ENCODE peak calls at places on chromosomes 12 and 14, in nine cellular contexts. One of them, this sample, is unnamed.
A peak's percentile ranks its signal among the peaks of the same experiment; 100 is the strongest.

GRCh38 chr14:100864960-100865681 is 38.4 kb downstream of the RTL1 start:
- DNase-seq in activated gamma-delta T cell treated with Interleukin-2 at 50 U/mL for 16 hours: no peak
- DNase-seq in foreskin fibroblast: peak; percentile 32
- DNase-seq in ovary: peak; percentile 12
- DNase-seq in endothelial cell of umbilical vein: no peak
- DNase-seq in RWPE1: peak; percentile 9
- DNase-seq in heart right ventricle: no peak
- DNase-seq in NCI-H1436: no peak
- DNase-seq in NCI-H1092: no peak
- DNase-seq in this sample: peak; percentile 30

GRCh38 chr12:132083731-132084641 is 60.1 kb downstream of the DDX51 start:
- DNase-seq in endothelial cell of umbilical vein: peak; percentile 88
- DNase-seq in foreskin fibroblast: peak; percentile 82
- DNase-seq in NCI-H1092: peak; percentile 90
- DNase-seq in ovary: peak; percentile 91
- DNase-seq in activated gamma-delta T cell treated with Interleukin-2 at 50 U/mL for 16 hours: peak; percentile 86
- DNase-seq in RWPE1: peak; percentile 99
- DNase-seq in heart right ventricle: peak; percentile 93
- DNase-seq in NCI-H1436: peak; percentile 84
- DNase-seq in this sample: peak; percentile 95

GRCh38 chr12:33832900-33833299 is 189.4 kb upstream of the ALG10 start:
- DNase-seq in foreskin fibroblast: no peak
- DNase-seq in RWPE1: no peak
- DNase-seq in endothelial cell of umbilical vein: no peak
- DNase-seq in activated gamma-delta T cell treated with Interleukin-2 at 50 U/mL for 16 hours: no peak
- DNase-seq in NCI-H1436: no peak
- DNase-seq in heart right ventricle: no peak
- DNase-seq in NCI-H1092: no peak
- DNase-seq in ovary: no peak
- DNase-seq in this sample: no peak

GRCh38 chr12:98509063-98509462 is 6.3 kb upstream of the TMPO start:
- DNase-seq in ovary: no peak
- DNase-seq in NCI-H1092: no peak
- DNase-seq in NCI-H1436: no peak
- DNase-seq in activated gamma-delta T cell treated with Interleukin-2 at 50 U/mL for 16 hours: no peak
- DNase-seq in endothelial cell of umbilical vein: no peak
- DNase-seq in RWPE1: no peak
- DNase-seq in heart right ventricle: no peak
- DNase-seq in foreskin fibroblast: no peak
- DNase-seq in this sample: no peak

GRCh38 chr14:76710093-76711010 is 50.9 kb upstream of the VASH1 start:
- DNase-seq in endothelial cell of umbilical vein: peak; percentile 63
- DNase-seq in activated gamma-delta T cell treated with Interleukin-2 at 50 U/mL for 16 hours: peak; percentile 15
- DNase-seq in NCI-H1092: peak; percentile 43
- DNase-seq in NCI-H1436: peak; percentile 43
- DNase-seq in heart right ventricle: no peak
- DNase-seq in ovary: no peak
- DNase-seq in foreskin fibroblast: peak; percentile 24
- DNase-seq in RWPE1: peak; percentile 59
- DNase-seq in this sample: no peak

GRCh38 chr14:91997492-91997891 is 42.4 kb downstream of the TRIP11 start:
- DNase-seq in NCI-H1092: no peak
- DNase-seq in foreskin fibroblast: peak; percentile 18
- DNase-seq in endothelial cell of umbilical vein: peak; percentile 66
- DNase-seq in NCI-H1436: no peak
- DNase-seq in heart right ventricle: no peak
- DNase-seq in activated gamma-delta T cell treated with Interleukin-2 at 50 U/mL for 16 hours: no peak
- DNase-seq in RWPE1: no peak
- DNase-seq in ovary: no peak
- DNase-seq in this sample: no peak

GRCh38 chr14:70601162-70601561 is 707 bp upstream of the MED6 start:
- DNase-seq in ovary: no peak
- DNase-seq in activated gamma-delta T cell treated with Interleukin-2 at 50 U/mL for 16 hours: no peak
- DNase-seq in foreskin fibroblast: no peak
- DNase-seq in NCI-H1092: no peak
- DNase-seq in NCI-H1436: no peak
- DNase-seq in heart right ventricle: no peak
- DNase-seq in endothelial cell of umbilical vein: no peak
- DNase-seq in RWPE1: no peak
- DNase-seq in this sample: no peak

GRCh38 chr14:105570482-105570881 is 44.1 kb downstream of the TMEM121 start:
- DNase-seq in ovary: no peak
- DNase-seq in endothelial cell of umbilical vein: no peak
- DNase-seq in NCI-H1436: no peak
- DNase-seq in NCI-H1092: no peak
- DNase-seq in activated gamma-delta T cell treated with Interleukin-2 at 50 U/mL for 16 hours: no peak
- DNase-seq in heart right ventricle: no peak
- DNase-seq in RWPE1: no peak
- DNase-seq in foreskin fibroblast: no peak
- DNase-seq in this sample: no peak

GRCh38 chr14:89613260-89614008 is 196.4 kb upstream of the FOXN3 start:
- DNase-seq in RWPE1: no peak
- DNase-seq in NCI-H1436: no peak
- DNase-seq in heart right ventricle: no peak
- DNase-seq in foreskin fibroblast: no peak
- DNase-seq in ovary: no peak
- DNase-seq in activated gamma-delta T cell treated with Interleukin-2 at 50 U/mL for 16 hours: no peak
- DNase-seq in NCI-H1092: no peak
- DNase-seq in endothelial cell of umbilical vein: no peak
- DNase-seq in this sample: no peak

GRCh38 chr12:103647267-103647666 is 60.2 kb downstream of the STAB2 start:
- DNase-seq in endothelial cell of umbilical vein: peak; percentile 22
- DNase-seq in NCI-H1436: no peak
- DNase-seq in heart right ventricle: no peak
- DNase-seq in activated gamma-delta T cell treated with Interleukin-2 at 50 U/mL for 16 hours: no peak
- DNase-seq in ovary: no peak
- DNase-seq in RWPE1: peak; percentile 32
- DNase-seq in NCI-H1092: no peak
- DNase-seq in foreskin fibroblast: peak; percentile 65
- DNase-seq in this sample: no peak

GRCh38 chr12:109291531-109292341 is 17.3 kb downstream of the FOXN4 start:
- DNase-seq in activated gamma-delta T cell treated with Interleukin-2 at 50 U/mL for 16 hours: no peak
- DNase-seq in foreskin fibroblast: peak; percentile 17
- DNase-seq in NCI-H1436: peak; percentile 95
- DNase-seq in heart right ventricle: peak; percentile 74
- DNase-seq in endothelial cell of umbilical vein: no peak
- DNase-seq in RWPE1: no peak
- DNase-seq in NCI-H1092: peak; percentile 93
- DNase-seq in ovary: no peak
- DNase-seq in this sample: peak; percentile 86

GRCh38 chr12:57610553-57611115 is 601 bp upstream of the ARHGEF25 start:
- DNase-seq in ovary: peak; percentile 78
- DNase-seq in NCI-H1092: no peak
- DNase-seq in NCI-H1436: no peak
- DNase-seq in foreskin fibroblast: no peak
- DNase-seq in endothelial cell of umbilical vein: no peak
- DNase-seq in RWPE1: no peak
- DNase-seq in activated gamma-delta T cell treated with Interleukin-2 at 50 U/mL for 16 hours: no peak
- DNase-seq in heart right ventricle: peak; percentile 81
- DNase-seq in this sample: peak; percentile 78

This sample was measured in Right ventricle myocardium superior.